ENCODE peak calls at places on chromosomes 4 and X, in seven cellular contexts. M is T follicular helper cell, W is DMS153, R is astrocyte of the spinal cord, Q is NCI-H524 treated with DMSO at 0.1 percent for 48 hours, K is hepatocyte, I is amygdala. B is an unnamed sample.

GRCh38 chr4:126223784-126224407 is 909.1 kb downstream of the FAT4 start:
- DNase-seq in M (no peak), W (no peak), R (peak), Q (no peak), K (peak), I (no peak), B (peak)

GRCh38 chr4:20318011-20318898 is 66.5 kb downstream of the SLIT2 start:
- DNase-seq in M (no peak), W (no peak), R (peak), Q (no peak), K (no peak), I (no peak), B (peak)

GRCh38 chrX:113726009-113726408 is 857.9 kb upstream of the HTR2C start:
- DNase-seq in M (no peak), W (no peak), R (no peak), Q (no peak), K (no peak), I (no peak), B (no peak)

GRCh38 chr4:106809083-106809482 is 227.0 kb downstream of the DKK2 start:
- DNase-seq in M (no peak), W (peak), R (peak), Q (no peak), K (peak), I (no peak), B (peak)

GRCh38 chr4:1959104-1959384 is 49.7 kb downstream of the NELFA start:
- DNase-seq in M (no peak), W (no peak), R (no peak), Q (no peak), K (no peak), I (no peak), B (no peak)

GRCh38 chr4:6752486-6752829 is 30.1 kb upstream of the KIAA0232 start:
- DNase-seq in M (no peak), W (no peak), R (no peak), Q (no peak), K (no peak), I (no peak), B (no peak)

GRCh38 chr4:53676402-53676871 is 85.2 kb upstream of the LNX1 start:
- DNase-seq in M (no peak), W (no peak), R (no peak), Q (no peak), K (no peak), I (no peak), B (peak)

GRCh38 chrX:97155809-97156208 is 272.1 kb downstream of the RPA4 start:
- DNase-seq in M (no peak), W (no peak), R (no peak), Q (no peak), K (no peak), I (no peak), B (no peak)

GRCh38 chrX:21374163-21374993 is at the start of gene CNKSR2:
- DNase-seq in M (peak), W (peak), R (peak), Q (peak), K (peak), I (peak), B (peak)

GRCh38 chr4:101791189-101791572 is 651 bp downstream of the BANK1 start:
- DNase-seq in M (no peak), W (peak), R (no peak), Q (no peak), K (no peak), I (no peak), B (no peak)

GRCh38 chrX:72621619-72622485 is 49.2 kb upstream of the HDAC8 start:
- DNase-seq in M (no peak), W (no peak), R (peak), Q (no peak), K (no peak), I (no peak), B (peak)

GRCh38 chr4:111066447-111066846 is 443.6 kb upstream of the PITX2 start:
- DNase-seq in M (no peak), W (no peak), R (peak), Q (no peak), K (no peak), I (no peak), B (peak)

GRCh38 chr4:80393246-80393969 is 57.9 kb downstream of the CFAP299 start:
- DNase-seq in M (no peak), W (no peak), R (peak), Q (no peak), K (no peak), I (no peak), B (peak)

GRCh38 chr4:161881370-161881769 is 282.4 kb downstream of the FSTL5 start:
- DNase-seq in M (no peak), W (no peak), R (no peak), Q (no peak), K (no peak), I (no peak), B (no peak)

GRCh38 chr4:13815231-13815630 is 187.7 kb upstream of the BOD1L1 start:
- DNase-seq in M (no peak), W (no peak), R (no peak), Q (no peak), K (no peak), I (no peak), B (no peak)

GRCh38 chr4:71074452-71075299 is 81.2 kb downstream of the DCK start:
- DNase-seq in M (no peak), W (no peak), R (peak), Q (no peak), K (no peak), I (no peak), B (no peak)

GRCh38 chr4:106329027-106329618 is 12.8 kb downstream of the AIMP1 start:
- DNase-seq in M (no peak), W (no peak), R (peak), Q (no peak), K (peak), I (no peak), B (peak)

GRCh38 chr4:26267087-26267486 is 53.7 kb upstream of the RBPJ start:
- DNase-seq in M (no peak), W (no peak), R (no peak), Q (no peak), K (peak), I (no peak), B (no peak)

GRCh38 chr4:32840461-32841189 is 2120.5 kb downstream of the PCDH7 start:
- DNase-seq in M (no peak), W (no peak), R (no peak), Q (peak), K (no peak), I (no peak), B (no peak)

GRCh38 chr4:36841583-36842326 is 402.8 kb upstream of the NWD2 start:
- DNase-seq in M (no peak), W (no peak), R (peak), Q (no peak), K (no peak), I (no peak), B (no peak)

GRCh38 chr4:185865901-185866328 is 53.9 kb upstream of the SORBS2 start:
- DNase-seq in M (no peak), W (peak), R (peak), Q (no peak), K (no peak), I (no peak), B (no peak)

GRCh38 chr4:53855886-53856260 is 208.5 kb downstream of the CHIC2 start:
- DNase-seq in M (no peak), W (no peak), R (peak), Q (no peak), K (no peak), I (no peak), B (no peak)

B was measured in mesenchymal stem cell.